ENCODE peak calls at places on chromosome 14, in five cellular contexts. B is H9, S is mesenchymal stem cell, T is neuronal stem cell, N is H1. V is an unnamed sample.

GRCh38 chr14:61256826-61257468 is 24.2 kb downstream of the TMEM30B start:
- DNase-seq in B (no peak), S (no peak), T (no peak), N (no peak), V (no peak)

GRCh38 chr14:79576434-79576833 is 634.9 kb downstream of the DIO2 start:
- DNase-seq in B (no peak), S (no peak), T (no peak), N (no peak), V (no peak)

GRCh38 chr14:23123419-23123818 is 4.4 kb upstream of the CEBPE start:
- DNase-seq in B (no peak), S (no peak), T (no peak), N (no peak), V (peak; percentile 13)

GRCh38 chr14:61477845-61478438 is 156.6 kb downstream of the PRKCH start:
- DNase-seq in B (no peak), S (peak; percentile 44), T (no peak), N (no peak), V (no peak)

GRCh38 chr14:20601522-20601921 is 10.3 kb upstream of the RNASE12 start:
- DNase-seq in B (no peak), S (no peak), T (no peak), N (no peak), V (no peak)

GRCh38 chr14:53993920-53994607 is 37.4 kb upstream of the BMP4 start:
- DNase-seq in B (no peak), S (no peak), T (no peak), N (no peak), V (no peak)

GRCh38 chr14:32524609-32525391 is 195.7 kb downstream of the AKAP6 start:
- DNase-seq in B (no peak), S (no peak), T (no peak), N (no peak), V (no peak)

GRCh38 chr14:36676236-36676635 is 14.6 kb downstream of the PAX9 start:
- DNase-seq in B (peak; percentile 54), S (no peak), T (no peak), N (peak; percentile 59), V (no peak)

GRCh38 chr14:24895243-24895583 is 154.7 kb downstream of the STXBP6 start:
- DNase-seq in B (no peak), S (peak; percentile 64), T (no peak), N (no peak), V (no peak)

GRCh38 chr14:77615231-77616132 is 955 bp downstream of the SPTLC2 start:
- DNase-seq in B (no peak), S (peak; percentile 44), T (peak; percentile 9), N (no peak), V (no peak)

GRCh38 chr14:42224053-42224888 is 617.6 kb downstream of the LRFN5 start:
- DNase-seq in B (peak; percentile 61), S (peak; percentile 73), T (peak; percentile 68), N (peak; percentile 86), V (peak; percentile 27)

GRCh38 chr14:98963610-98964009 is 308.4 kb downstream of the BCL11B start:
- DNase-seq in B (peak; percentile 10), S (no peak), T (no peak), N (peak; percentile 8), V (no peak)

GRCh38 chr14:36241183-36241582 is 64.7 kb upstream of the PTCSC3 start:
- DNase-seq in B (no peak), S (no peak), T (no peak), N (no peak), V (no peak)

GRCh38 chr14:67999290-67999689 is 179.7 kb downstream of the RAD51B start:
- DNase-seq in B (no peak), S (peak; percentile 31), T (no peak), N (no peak), V (no peak)

GRCh38 chr14:74348735-74349463 is 628 bp downstream of the VRTN start:
- DNase-seq in B (no peak), S (no peak), T (no peak), N (no peak), V (no peak)

GRCh38 chr14:24368215-24368561 is 204 bp downstream of the NFATC4 start:
- DNase-seq in B (peak; percentile 57), S (no peak), T (peak; percentile 56), N (peak; percentile 78), V (no peak)

GRCh38 chr14:73997944-73998451 is 21.1 kb downstream of the ENTPD5 start:
- DNase-seq in B (no peak), S (no peak), T (no peak), N (no peak), V (no peak)

GRCh38 chr14:75521415-75522199 is 662 bp upstream of the BATF start:
- DNase-seq in B (no peak), S (no peak), T (no peak), N (no peak), V (peak; percentile 81)

GRCh38 chr14:24132061-24132685 is 1.7 kb downstream of the FITM1 start:
- DNase-seq in B (no peak), S (no peak), T (no peak), N (no peak), V (no peak)

GRCh38 chr14:67738740-67739504 is 37.2 kb downstream of the RDH12 start:
- DNase-seq in B (no peak), S (peak; percentile 91), T (no peak), N (no peak), V (peak; percentile 44)

GRCh38 chr14:43914041-43914693 is 592.9 kb downstream of the FSCB start:
- DNase-seq in B (no peak), S (no peak), T (no peak), N (no peak), V (no peak)

GRCh38 chr14:99259327-99259726 is 12.7 kb downstream of the BCL11B start:
- DNase-seq in B (no peak), S (no peak), T (no peak), N (no peak), V (no peak)

GRCh38 chr14:101839236-101839635 is 77.7 kb downstream of the PPP2R5C start:
- DNase-seq in B (no peak), S (no peak), T (no peak), N (no peak), V (no peak)

GRCh38 chr14:89920041-89920440 is 34.5 kb downstream of the EFCAB11 start:
- DNase-seq in B (no peak), S (no peak), T (no peak), N (no peak), V (no peak)

GRCh38 chr14:36661506-36662257 is at the start of gene PAX9:
- DNase-seq in B (peak; percentile 97), S (peak; percentile 84), T (peak; percentile 91), N (peak; percentile 96), V (peak; percentile 29)

GRCh38 chr14:76599556-76599955 is 161.7 kb upstream of the VASH1 start:
- DNase-seq in B (no peak), S (no peak), T (no peak), N (no peak), V (no peak)
- H2BK12ac ChIP-seq in B (no peak overlapping the region), S (no peak overlapping the region), T (no peak overlapping the region), N (no peak overlapping the region), V (no peak overlapping the region)

GRCh38 chr14:103293465-103293864 is 40.6 kb upstream of the EIF5 start:
- DNase-seq in B (no peak), S (no peak), T (no peak), N (no peak), V (no peak)

GRCh38 chr14:103294091-103294490 is 39.9 kb upstream of the EIF5 start:
- DNase-seq in B (no peak), S (no peak), T (no peak), N (no peak), V (no peak)

GRCh38 chr14:103290961-103291360 is 43.1 kb upstream of the EIF5 start:
- DNase-seq in B (no peak), S (no peak), T (no peak), N (no peak), V (no peak)

GRCh38 chr14:103290494-103290893 is 43.5 kb upstream of the EIF5 start:
- DNase-seq in B (no peak), S (no peak), T (no peak), N (no peak), V (no peak)

DNA sequence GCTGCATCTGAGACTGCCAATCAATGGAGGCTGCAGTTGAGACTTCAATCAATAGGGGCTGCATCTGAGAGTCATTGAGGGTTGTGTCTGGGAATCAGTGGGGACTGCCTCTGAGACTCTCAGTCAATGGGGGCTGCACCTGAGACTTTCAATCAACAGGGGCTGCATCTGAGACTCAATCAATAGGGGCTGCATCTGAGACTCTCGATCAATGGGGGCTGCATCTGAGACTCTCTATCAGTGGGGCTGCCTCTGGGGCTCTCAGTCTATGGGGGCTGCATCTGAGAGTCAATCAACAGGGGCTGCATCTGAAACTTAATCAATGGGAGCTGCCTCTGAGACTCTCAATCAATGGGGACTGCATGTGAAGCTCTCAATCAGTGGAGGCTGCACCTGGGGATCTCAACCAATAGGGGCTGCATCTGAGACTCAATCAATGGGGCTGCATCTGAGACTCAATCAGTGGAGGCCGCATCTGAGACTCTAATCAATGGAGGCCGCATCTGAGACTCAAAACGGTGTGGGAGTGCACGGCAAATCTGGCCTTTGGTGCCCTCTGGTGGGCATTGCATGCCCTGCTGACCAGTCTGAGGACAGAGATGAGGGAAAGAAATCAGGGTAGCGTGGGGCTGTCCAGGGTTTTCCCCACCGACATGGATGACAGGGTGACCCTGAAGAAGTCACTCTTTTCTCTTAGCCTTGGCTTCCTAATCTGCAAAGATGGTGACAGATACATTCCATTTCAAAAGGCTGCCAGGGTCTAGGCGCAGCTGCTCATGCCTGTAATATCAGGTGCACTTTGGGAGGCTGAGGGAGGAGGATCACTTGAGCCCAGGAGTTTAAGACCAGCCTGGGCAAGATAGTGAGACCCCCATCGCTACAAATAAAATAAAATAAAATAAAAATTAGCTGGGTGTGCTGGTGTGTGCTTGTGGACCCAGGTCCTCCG is 41.3 kb upstream of the EIF5 start:
- DNase-seq in B (peak; percentile 74), S (peak; percentile 70), T (peak; percentile 73), N (peak; percentile 92), V (peak; percentile 78)
- H2BK12ac ChIP-seq in B (no peak overlapping the region), S (no peak overlapping the region), T (no peak overlapping the region), N (no peak overlapping the region), V (no peak overlapping the region)

DNA sequence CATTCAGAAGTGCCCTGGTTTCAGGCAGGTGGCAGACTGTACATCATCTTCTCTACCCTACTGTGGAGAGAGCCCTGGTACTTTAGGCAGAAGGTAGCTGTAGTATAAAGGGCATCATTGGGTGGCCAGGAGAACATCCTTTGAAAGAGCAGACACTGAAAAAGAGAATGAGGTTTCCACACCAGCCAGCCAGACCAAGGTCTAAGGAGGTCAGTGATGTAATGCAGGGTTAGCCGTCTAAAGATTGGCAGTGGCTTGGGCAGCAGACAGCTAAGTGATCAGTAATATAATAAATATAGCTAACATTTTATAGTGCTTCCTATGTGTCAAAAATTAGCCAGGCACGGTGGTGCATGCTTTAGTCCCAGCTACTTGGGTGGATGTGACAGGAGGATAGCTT is 12.0 kb downstream of the ZBTB25 start:
- DNase-seq in B (no peak), S (no peak), T (no peak), N (no peak), V (no peak)
- H2BK12ac ChIP-seq in B (no peak overlapping the region), S (no peak overlapping the region), T (no peak overlapping the region), N (no peak overlapping the region), V (no peak overlapping the region)

GRCh38 chr14:104100171-104101085 is 14.9 kb downstream of the ASPG start:
- DNase-seq in B (no peak), S (no peak), T (no peak), N (no peak), V (no peak)
- H2BK12ac ChIP-seq in B (no peak overlapping the region), S (no peak overlapping the region), T (peak overlapping the region; percentile 22), N (no peak overlapping the region), V (no peak overlapping the region)

GRCh38 chr14:70121521-70121920 is 67.2 kb downstream of the SLC8A3 start:
- DNase-seq in B (peak; percentile 69), S (no peak), T (peak; percentile 51), N (peak; percentile 54), V (no peak)
- H2BK12ac ChIP-seq in B (no peak overlapping the region), S (no peak overlapping the region), T (no peak overlapping the region), N (no peak overlapping the region), V (no peak overlapping the region)

GRCh38 chr14:70052990-70053389 is 135.8 kb downstream of the SLC8A3 start:
- DNase-seq in B (no peak), S (peak; percentile 4), T (peak; percentile 76), N (peak; percentile 72), V (peak; percentile 11)
- H2BK12ac ChIP-seq in B (no peak overlapping the region), S (no peak overlapping the region), T (no peak overlapping the region), N (no peak overlapping the region), V (no peak overlapping the region)